ENCODE peak calls at places on chromosomes 1 and 21, in nine cellular contexts. X, E, O, H, F, I, W, U and L are unnamed samples.
A peak's percentile ranks its signal among the peaks of the same experiment; 100 is the strongest.

GRCh38 chr1:231421616-231421970 is 494 bp downstream of the EGLN1 start:
- DNase-seq in E (peak; percentile 47), I (no peak), F (peak; percentile 62), X (peak; percentile 50), O (peak; percentile 44), U (peak; percentile 61), H (peak; percentile 70), W (no peak), L (no peak)

GRCh38 chr1:201138311-201138840 is 11.4 kb upstream of the ASCL5 start:
- DNase-seq in U (no peak), X (no peak), W (no peak), F (no peak), I (no peak), H (no peak), E (no peak), O (no peak), L (no peak)

GRCh38 chr1:155070721-155071556 is 7.4 kb downstream of the EFNA4 start:
- DNase-seq in O (peak; percentile 78), H (peak; percentile 90), U (peak; percentile 84), X (no peak), I (peak; percentile 80), E (peak; percentile 94), W (peak; percentile 84), F (peak; percentile 93), L (peak; percentile 76)

GRCh38 chr1:164685247-164685646 is 126.3 kb downstream of the PBX1 start:
- DNase-seq in E (no peak), X (no peak), W (no peak), O (no peak), F (no peak), I (no peak), U (no peak), H (no peak), L (no peak)

GRCh38 chr1:224666911-224667310 is 50.8 kb downstream of the CNIH3 start:
- DNase-seq in X (no peak), H (no peak), I (no peak), W (no peak), O (no peak), U (no peak), F (no peak), E (no peak), L (no peak)

GRCh38 chr1:20160034-20160433 is 20.9 kb downstream of the PLA2G2F start:
- DNase-seq in U (no peak), I (no peak), W (no peak), F (no peak), H (no peak), E (no peak), O (no peak), X (no peak), L (no peak)

GRCh38 chr1:21397813-21398188 is 42.1 kb upstream of the NBPF3 start:
- DNase-seq in W (no peak), F (no peak), H (no peak), I (no peak), U (no peak), O (no peak), X (peak; percentile 5), E (peak; percentile 74), L (no peak)

GRCh38 chr21:44912158-44912473 is 8.6 kb downstream of the ITGB2 start:
- DNase-seq in I (no peak), U (no peak), W (no peak), H (no peak), O (no peak), E (no peak), F (no peak), X (peak; percentile 82), L (no peak)

GRCh38 chr1:60924964-60925798 is 157.2 kb upstream of the NFIA start:
- DNase-seq in X (no peak), F (no peak), W (no peak), U (peak; percentile 32), E (no peak), O (no peak), I (no peak), H (no peak), L (no peak)

GRCh38 chr1:198653815-198654413 is 15.1 kb downstream of the PTPRC start:
- DNase-seq in U (no peak), H (no peak), X (no peak), I (no peak), E (no peak), O (no peak), W (no peak), F (no peak), L (no peak)

GRCh38 chr1:235901461-235901860 is 34.8 kb upstream of the LYST start:
- DNase-seq in O (no peak), X (no peak), H (no peak), U (no peak), E (no peak), F (no peak), I (no peak), W (no peak), L (no peak)

GRCh38 chr21:38712076-38712475 is 93.7 kb upstream of the ETS2 start:
- DNase-seq in U (no peak), H (no peak), X (peak; percentile 35), E (peak; percentile 78), F (peak; percentile 48), I (no peak), W (no peak), O (no peak), L (no peak)

GRCh38 chr21:44353200-44353970 is at the start of gene TRPM2:
- DNase-seq in H (no peak), F (no peak), U (peak; percentile 73), I (peak; percentile 71), E (no peak), O (peak; percentile 72), X (peak; percentile 83), W (no peak), L (peak; percentile 54)

GRCh38 chr1:39981957-39982356 is 27.0 kb downstream of the MFSD2A start:
- DNase-seq in I (no peak), H (no peak), U (no peak), X (no peak), F (no peak), W (no peak), E (peak; percentile 39), O (no peak), L (no peak)

GRCh38 chr1:209646558-209646957 is 5.7 kb downstream of the LAMB3 start:
- DNase-seq in E (peak; percentile 59), U (no peak), F (no peak), I (no peak), W (no peak), X (no peak), O (no peak), H (no peak), L (no peak)

GRCh38 chr1:200364121-200364759 is 45.6 kb downstream of the ZNF281 start:
- DNase-seq in I (no peak), X (no peak), W (no peak), O (no peak), E (peak; percentile 41), H (no peak), F (no peak), U (no peak), L (no peak)

DNA sequence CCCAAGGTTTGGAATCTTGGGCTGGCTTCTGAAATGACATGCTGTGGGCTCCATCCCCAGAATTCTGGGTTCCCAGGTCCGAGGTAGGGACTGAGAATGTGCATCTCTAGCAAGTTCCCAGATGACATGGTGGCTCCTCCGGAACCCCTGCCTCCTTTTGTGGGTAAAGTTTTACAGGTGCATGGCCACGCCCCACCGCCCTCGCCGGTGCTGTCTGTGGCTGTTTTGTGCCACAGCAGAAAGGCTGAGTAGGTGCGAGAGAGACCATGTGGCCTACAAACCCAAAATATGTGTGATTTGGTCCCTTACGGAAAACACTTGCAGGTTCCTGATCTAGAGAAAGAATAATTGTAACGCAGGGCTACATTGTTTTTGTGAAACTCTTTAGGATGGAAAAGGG is 30.9 kb downstream of the SKI start:
- DNase-seq in O (no peak), I (peak; percentile 9), H (no peak), E (no peak), F (no peak), X (no peak), W (no peak), U (no peak), L (peak; percentile 71)
- H3K4me1 ChIP-seq in O (peaks cover 75% of the 10 kb centered on the region), I (peaks cover 20% of the 10 kb centered on the region), H (no peaks in the 10 kb centered on the region), E (no peaks in the 10 kb centered on the region), F (no peaks in the 10 kb centered on the region), X (peaks cover 17% of the 10 kb centered on the region), W (no peaks in the 10 kb centered on the region), U (peaks cover 24% of the 10 kb centered on the region), L (peaks cover 37% of the 10 kb centered on the region)

GRCh38 chr1:211925016-211925415 is 94.5 kb upstream of the LPGAT1 start:
- DNase-seq in W (no peak), E (peak; percentile 67), F (no peak), O (no peak), U (no peak), H (no peak), I (no peak), X (no peak), L (no peak)
- H3K27ac ChIP-seq in W (no peak overlapping the region), E (no peak overlapping the region), F (no peak overlapping the region), O (no peak overlapping the region), U (no peak overlapping the region), H (no peak overlapping the region), I (no peak overlapping the region), X (no peak overlapping the region), L (no peak overlapping the region)

DNA sequence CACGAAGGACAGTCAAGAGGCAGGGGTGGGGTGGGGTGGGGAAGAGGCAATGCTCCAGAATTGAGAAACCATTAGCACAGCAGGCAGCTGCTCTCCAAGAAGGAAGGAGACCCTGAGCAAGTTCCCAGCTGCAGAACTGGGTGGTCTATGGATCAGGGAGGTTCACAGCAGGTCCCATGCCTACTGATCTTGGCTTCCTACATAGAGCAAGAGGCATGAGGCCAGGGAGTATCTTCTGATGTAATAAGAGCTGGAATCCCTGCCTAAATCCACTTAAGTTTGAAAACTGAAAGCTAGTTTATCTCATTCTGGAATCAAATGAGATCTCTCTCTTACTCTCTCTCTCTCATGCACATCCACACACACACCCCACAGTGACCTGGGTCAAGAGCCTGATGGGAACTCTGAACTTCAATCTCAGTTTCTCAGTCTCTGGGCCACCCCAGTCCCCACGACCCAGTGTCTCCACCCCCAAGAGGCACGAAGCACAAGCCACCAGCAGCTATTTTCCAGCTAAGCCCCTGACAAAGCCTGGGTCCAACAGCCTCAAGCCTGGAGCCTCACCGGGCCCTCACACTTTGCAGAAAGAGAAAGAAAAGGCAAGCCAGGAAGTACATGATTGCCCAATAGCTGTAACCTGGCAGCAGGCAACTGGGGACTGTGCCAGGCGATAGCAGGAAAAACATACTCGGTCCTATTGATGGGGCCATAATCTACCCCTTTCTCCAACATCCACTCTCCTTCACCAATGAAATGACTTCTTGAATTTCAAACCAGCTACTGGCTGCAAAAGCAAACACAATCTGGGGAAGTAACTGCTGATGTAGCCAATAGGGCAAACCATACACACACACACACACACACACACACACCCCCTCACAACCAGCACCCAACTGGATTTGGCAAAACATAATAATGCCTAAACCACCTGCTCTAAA is 2.2 kb downstream of the NUAK2 start:
- DNase-seq in I (peak; percentile 58), X (no peak), W (peak; percentile 74), H (peak; percentile 77), F (no peak), E (no peak), U (peak; percentile 67), O (peak; percentile 71), L (peak; percentile 46)
- H3K4me1 ChIP-seq in I (peaks cover 48% of the 10 kb centered on the region), X (no peaks in the 10 kb centered on the region), W (no peaks in the 10 kb centered on the region), H (peaks cover 4% of the 10 kb centered on the region), F (peaks cover 10% of the 10 kb centered on the region), E (peaks cover 38% of the 10 kb centered on the region), U (peaks cover 21% of the 10 kb centered on the region), O (peaks cover 72% of the 10 kb centered on the region), L (peaks cover 58% of the 10 kb centered on the region)

DNA sequence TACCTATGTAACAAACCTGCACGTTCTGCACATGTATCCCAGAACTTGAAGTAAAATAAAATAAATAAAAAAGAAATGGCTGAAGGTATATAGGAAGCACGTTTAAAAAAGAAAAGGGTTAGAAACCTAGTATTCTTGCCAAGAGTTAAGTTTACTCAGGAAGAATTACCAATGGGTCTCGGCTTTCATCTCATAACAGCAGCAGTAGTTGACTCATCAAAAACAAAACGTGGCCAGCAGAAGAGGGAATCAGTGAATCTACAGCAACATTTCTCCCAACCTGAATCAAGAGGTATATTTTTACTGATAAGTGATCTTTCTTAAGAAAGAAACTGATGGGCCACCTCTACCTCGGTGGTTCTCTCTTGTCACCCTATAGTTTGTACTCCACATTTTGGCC is 340.3 kb downstream of the BRINP2 start:
- DNase-seq in X (no peak), U (no peak), H (no peak), W (no peak), I (no peak), O (no peak), F (no peak), E (no peak), L (no peak)
- H3K27ac ChIP-seq in X (no peak overlapping the region), U (no peak overlapping the region), H (no peak overlapping the region), W (no peak overlapping the region), I (no peak overlapping the region), O (no peak overlapping the region), F (no peak overlapping the region), E (no peak overlapping the region), L (no peak overlapping the region)